ENCODE peak calls at places on chromosomes 3 and 15, in ten cellular contexts. One of them, this sample, is unnamed.

GRCh38 chr15:78056714-78057269 is 20.7 kb downstream of the TBC1D2B start:
- DNase-seq in tibial nerve: no peak
- DNase-seq in AG04450: no peak
- DNase-seq in spleen: no peak
- DNase-seq in CD4-positive, alpha-beta T cell: peak; percentile 27
- DNase-seq in hepatocyte: no peak
- DNase-seq in heart left ventricle: peak; percentile 40
- DNase-seq in CD8-positive, alpha-beta memory T cell: no peak
- DNase-seq in cardiac muscle cell: no peak
- DNase-seq in H9: no peak
- DNase-seq in this sample: no peak

GRCh38 chr3:78741066-78741645 is 1026.6 kb downstream of the ROBO1 start:
- DNase-seq in tibial nerve: no peak
- DNase-seq in AG04450: no peak
- DNase-seq in spleen: no peak
- DNase-seq in CD4-positive, alpha-beta T cell: no peak
- DNase-seq in hepatocyte: no peak
- DNase-seq in heart left ventricle: no peak
- DNase-seq in CD8-positive, alpha-beta memory T cell: no peak
- DNase-seq in cardiac muscle cell: no peak
- DNase-seq in H9: no peak
- DNase-seq in this sample: no peak

GRCh38 chr3:127667119-127667681 is 5.6 kb upstream of the ABTB1 start:
- DNase-seq in tibial nerve: no peak
- DNase-seq in AG04450: no peak
- DNase-seq in spleen: no peak
- DNase-seq in CD4-positive, alpha-beta T cell: no peak
- DNase-seq in hepatocyte: no peak
- DNase-seq in heart left ventricle: no peak
- DNase-seq in CD8-positive, alpha-beta memory T cell: no peak
- DNase-seq in cardiac muscle cell: no peak
- DNase-seq in H9: no peak
- DNase-seq in this sample: no peak

GRCh38 chr3:43369404-43370345 is 83.3 kb downstream of the SNRK start:
- DNase-seq in tibial nerve: no peak
- DNase-seq in AG04450: no peak
- DNase-seq in spleen: peak; percentile 85
- DNase-seq in CD4-positive, alpha-beta T cell: no peak
- DNase-seq in hepatocyte: no peak
- DNase-seq in heart left ventricle: no peak
- DNase-seq in CD8-positive, alpha-beta memory T cell: no peak
- DNase-seq in cardiac muscle cell: no peak
- DNase-seq in H9: no peak
- DNase-seq in this sample: no peak

GRCh38 chr3:112116777-112117186 is 16.3 kb downstream of the GCSAM start:
- DNase-seq in tibial nerve: no peak
- DNase-seq in AG04450: no peak
- DNase-seq in spleen: no peak
- DNase-seq in CD4-positive, alpha-beta T cell: no peak
- DNase-seq in hepatocyte: no peak
- DNase-seq in heart left ventricle: peak; percentile 43
- DNase-seq in CD8-positive, alpha-beta memory T cell: no peak
- DNase-seq in cardiac muscle cell: no peak
- DNase-seq in H9: no peak
- DNase-seq in this sample: no peak

GRCh38 chr3:125670352-125670751 is 75.1 kb upstream of the OSBPL11 start:
- DNase-seq in tibial nerve: no peak
- DNase-seq in AG04450: no peak
- DNase-seq in spleen: no peak
- DNase-seq in CD4-positive, alpha-beta T cell: no peak
- DNase-seq in hepatocyte: no peak
- DNase-seq in heart left ventricle: no peak
- DNase-seq in CD8-positive, alpha-beta memory T cell: no peak
- DNase-seq in cardiac muscle cell: no peak
- DNase-seq in H9: no peak
- DNase-seq in this sample: no peak

GRCh38 chr3:113844622-113845222 is 6.1 kb downstream of the GRAMD1C start:
- DNase-seq in tibial nerve: no peak
- DNase-seq in AG04450: no peak
- DNase-seq in spleen: no peak
- DNase-seq in CD4-positive, alpha-beta T cell: no peak
- DNase-seq in hepatocyte: peak; percentile 43
- DNase-seq in heart left ventricle: no peak
- DNase-seq in CD8-positive, alpha-beta memory T cell: no peak
- DNase-seq in cardiac muscle cell: peak; percentile 37
- DNase-seq in H9: no peak
- DNase-seq in this sample: no peak

GRCh38 chr15:49301562-49301961 is 121.5 kb upstream of the FGF7 start:
- DNase-seq in tibial nerve: no peak
- DNase-seq in AG04450: no peak
- DNase-seq in spleen: no peak
- DNase-seq in CD4-positive, alpha-beta T cell: no peak
- DNase-seq in hepatocyte: no peak
- DNase-seq in heart left ventricle: no peak
- DNase-seq in CD8-positive, alpha-beta memory T cell: no peak
- DNase-seq in cardiac muscle cell: no peak
- DNase-seq in H9: no peak
- DNase-seq in this sample: no peak

GRCh38 chr3:60775956-60776355 is 475.3 kb downstream of the FHIT start:
- DNase-seq in tibial nerve: no peak
- DNase-seq in AG04450: no peak
- DNase-seq in spleen: no peak
- DNase-seq in CD4-positive, alpha-beta T cell: no peak
- DNase-seq in hepatocyte: no peak
- DNase-seq in heart left ventricle: no peak
- DNase-seq in CD8-positive, alpha-beta memory T cell: no peak
- DNase-seq in cardiac muscle cell: no peak
- DNase-seq in H9: no peak
- DNase-seq in this sample: no peak

GRCh38 chr3:60774617-60775016 is 476.6 kb downstream of the FHIT start:
- DNase-seq in tibial nerve: no peak
- DNase-seq in AG04450: no peak
- DNase-seq in spleen: no peak
- DNase-seq in CD4-positive, alpha-beta T cell: no peak
- DNase-seq in hepatocyte: no peak
- DNase-seq in heart left ventricle: no peak
- DNase-seq in CD8-positive, alpha-beta memory T cell: no peak
- DNase-seq in cardiac muscle cell: no peak
- DNase-seq in H9: no peak
- DNase-seq in this sample: no peak

GRCh38 chr3:60779637-60780036 is 471.6 kb downstream of the FHIT start:
- DNase-seq in tibial nerve: no peak
- DNase-seq in AG04450: no peak
- DNase-seq in spleen: no peak
- DNase-seq in CD4-positive, alpha-beta T cell: no peak
- DNase-seq in hepatocyte: no peak
- DNase-seq in heart left ventricle: no peak
- DNase-seq in CD8-positive, alpha-beta memory T cell: no peak
- DNase-seq in cardiac muscle cell: no peak
- DNase-seq in H9: no peak
- DNase-seq in this sample: no peak
- H3K9me3 ChIP-seq in tibial nerve: no peaks in the 10 kb centered on the region
- H3K9me3 ChIP-seq in AG04450: peaks cover 7% of the 10 kb centered on the region
- H3K9me3 ChIP-seq in spleen: peaks cover 27% of the 10 kb centered on the region
- H3K9me3 ChIP-seq in CD4-positive, alpha-beta T cell: peaks cover 16% of the 10 kb centered on the region
- H3K9me3 ChIP-seq in hepatocyte: no peaks in the 10 kb centered on the region
- H3K9me3 ChIP-seq in heart left ventricle: no peaks in the 10 kb centered on the region
- H3K9me3 ChIP-seq in CD8-positive, alpha-beta memory T cell: no peaks in the 10 kb centered on the region
- H3K9me3 ChIP-seq in cardiac muscle cell: no peaks in the 10 kb centered on the region
- H3K9me3 ChIP-seq in H9: peaks cover 47% of the 10 kb centered on the region
- H3K9me3 ChIP-seq in this sample: no peaks in the 10 kb centered on the region

DNA sequence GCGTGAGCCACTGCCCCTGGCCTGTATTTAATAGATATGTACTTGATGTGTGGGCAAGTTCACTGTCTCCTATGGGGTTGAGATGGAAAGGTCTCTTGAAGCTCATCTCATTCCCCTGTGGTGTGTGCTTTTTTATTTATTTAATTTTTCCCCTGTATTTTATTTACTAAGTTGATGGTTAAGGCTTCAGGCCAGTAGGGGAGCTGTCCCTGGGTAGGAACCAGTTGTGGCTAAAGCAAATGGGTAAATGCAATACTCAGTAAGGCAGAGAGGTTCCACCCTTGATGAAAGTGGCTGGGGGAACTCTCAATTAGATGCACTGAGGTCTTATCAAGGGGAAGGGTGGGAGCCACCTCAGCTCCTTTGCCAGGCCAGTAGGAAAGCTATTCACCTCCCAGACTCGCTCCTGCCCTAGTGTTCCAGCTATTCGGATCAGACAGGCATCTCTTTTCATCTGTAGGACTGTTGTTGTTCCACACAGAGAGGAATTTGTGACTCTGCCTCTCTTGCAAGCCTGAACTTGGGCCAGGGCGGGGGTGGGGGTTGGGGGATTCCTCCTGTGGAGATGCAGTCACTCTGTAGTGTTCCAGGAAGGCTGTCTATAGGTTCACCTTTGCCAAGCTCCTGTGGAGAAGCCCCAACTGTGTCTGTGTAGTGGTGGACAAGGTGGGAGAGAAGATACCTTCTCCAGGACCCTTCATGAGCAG is 26.1 kb downstream of the PCCB start:
- DNase-seq in tibial nerve: no peak
- DNase-seq in AG04450: no peak
- DNase-seq in spleen: no peak
- DNase-seq in CD4-positive, alpha-beta T cell: no peak
- DNase-seq in hepatocyte: no peak
- DNase-seq in heart left ventricle: no peak
- DNase-seq in CD8-positive, alpha-beta memory T cell: no peak
- DNase-seq in cardiac muscle cell: no peak
- DNase-seq in H9: no peak
- DNase-seq in this sample: no peak
- H3K9me3 ChIP-seq in tibial nerve: peaks cover 17% of the 10 kb centered on the region
- H3K9me3 ChIP-seq in AG04450: peaks cover 11% of the 10 kb centered on the region
- H3K9me3 ChIP-seq in spleen: peaks cover 32% of the 10 kb centered on the region
- H3K9me3 ChIP-seq in CD4-positive, alpha-beta T cell: peaks cover 11% of the 10 kb centered on the region
- H3K9me3 ChIP-seq in hepatocyte: peaks cover 7% of the 10 kb centered on the region
- H3K9me3 ChIP-seq in heart left ventricle: no peaks in the 10 kb centered on the region
- H3K9me3 ChIP-seq in CD8-positive, alpha-beta memory T cell: peaks cover 11% of the 10 kb centered on the region
- H3K9me3 ChIP-seq in cardiac muscle cell: no peaks in the 10 kb centered on the region
- H3K9me3 ChIP-seq in H9: peaks cover 7% of the 10 kb centered on the region
- H3K9me3 ChIP-seq in this sample: no peaks in the 10 kb centered on the region

GRCh38 chr15:63724760-63725159 is 109.0 kb downstream of the HERC1 start:
- DNase-seq in tibial nerve: no peak
- DNase-seq in AG04450: no peak
- DNase-seq in spleen: no peak
- DNase-seq in CD4-positive, alpha-beta T cell: no peak
- DNase-seq in hepatocyte: no peak
- DNase-seq in heart left ventricle: no peak
- DNase-seq in CD8-positive, alpha-beta memory T cell: no peak
- DNase-seq in cardiac muscle cell: no peak
- DNase-seq in H9: no peak
- DNase-seq in this sample: no peak
- H3K9me3 ChIP-seq in tibial nerve: no peaks in the 10 kb centered on the region
- H3K9me3 ChIP-seq in AG04450: no peaks in the 10 kb centered on the region
- H3K9me3 ChIP-seq in spleen: no peaks in the 10 kb centered on the region
- H3K9me3 ChIP-seq in CD4-positive, alpha-beta T cell: no peaks in the 10 kb centered on the region
- H3K9me3 ChIP-seq in hepatocyte: no peaks in the 10 kb centered on the region
- H3K9me3 ChIP-seq in heart left ventricle: no peaks in the 10 kb centered on the region
- H3K9me3 ChIP-seq in CD8-positive, alpha-beta memory T cell: no peaks in the 10 kb centered on the region
- H3K9me3 ChIP-seq in cardiac muscle cell: no peaks in the 10 kb centered on the region
- H3K9me3 ChIP-seq in H9: no peaks in the 10 kb centered on the region
- H3K9me3 ChIP-seq in this sample: no peaks in the 10 kb centered on the region

DNA sequence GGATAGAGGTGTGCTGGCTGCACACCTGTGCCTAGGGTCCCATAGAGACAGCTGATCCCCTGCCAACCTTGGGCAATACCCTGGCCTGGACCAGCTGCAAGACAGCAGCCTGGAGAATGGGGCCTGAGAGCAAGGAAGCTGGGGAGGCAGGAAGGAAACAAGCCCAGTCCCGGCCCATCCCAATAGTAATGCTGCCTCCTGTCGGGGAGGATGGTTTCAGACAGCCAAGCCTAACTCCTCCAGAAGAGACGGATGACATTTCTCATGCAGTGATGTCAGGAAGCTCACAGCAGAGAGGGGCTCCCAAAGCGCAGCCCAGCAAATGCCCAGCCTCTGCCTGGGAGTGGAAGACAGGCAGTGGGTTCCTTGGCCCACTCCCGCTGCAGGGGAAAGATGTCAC is 408.8 kb downstream of the OCA2 start:
- DNase-seq in tibial nerve: no peak
- DNase-seq in AG04450: no peak
- DNase-seq in spleen: no peak
- DNase-seq in CD4-positive, alpha-beta T cell: no peak
- DNase-seq in hepatocyte: no peak
- DNase-seq in heart left ventricle: no peak
- DNase-seq in CD8-positive, alpha-beta memory T cell: no peak
- DNase-seq in cardiac muscle cell: no peak
- DNase-seq in H9: peak; percentile 52
- DNase-seq in this sample: no peak
- H3K9me3 ChIP-seq in tibial nerve: no peaks in the 10 kb centered on the region
- H3K9me3 ChIP-seq in AG04450: peaks cover 14% of the 10 kb centered on the region
- H3K9me3 ChIP-seq in spleen: no peaks in the 10 kb centered on the region
- H3K9me3 ChIP-seq in CD4-positive, alpha-beta T cell: no peaks in the 10 kb centered on the region
- H3K9me3 ChIP-seq in hepatocyte: no peaks in the 10 kb centered on the region
- H3K9me3 ChIP-seq in heart left ventricle: no peaks in the 10 kb centered on the region
- H3K9me3 ChIP-seq in CD8-positive, alpha-beta memory T cell: no peaks in the 10 kb centered on the region
- H3K9me3 ChIP-seq in cardiac muscle cell: no peaks in the 10 kb centered on the region
- H3K9me3 ChIP-seq in H9: no peaks in the 10 kb centered on the region
- H3K9me3 ChIP-seq in this sample: no peaks in the 10 kb centered on the region

GRCh38 chr15:75097939-75098338 is 74.5 kb downstream of the PPCDC start:
- DNase-seq in tibial nerve: no peak
- DNase-seq in AG04450: no peak
- DNase-seq in spleen: no peak
- DNase-seq in CD4-positive, alpha-beta T cell: no peak
- DNase-seq in hepatocyte: no peak
- DNase-seq in heart left ventricle: no peak
- DNase-seq in CD8-positive, alpha-beta memory T cell: no peak
- DNase-seq in cardiac muscle cell: no peak
- DNase-seq in H9: no peak
- DNase-seq in this sample: no peak
- H3K9me3 ChIP-seq in tibial nerve: no peaks in the 10 kb centered on the region
- H3K9me3 ChIP-seq in AG04450: no peaks in the 10 kb centered on the region
- H3K9me3 ChIP-seq in spleen: no peaks in the 10 kb centered on the region
- H3K9me3 ChIP-seq in CD4-positive, alpha-beta T cell: no peaks in the 10 kb centered on the region
- H3K9me3 ChIP-seq in hepatocyte: no peaks in the 10 kb centered on the region
- H3K9me3 ChIP-seq in heart left ventricle: no peaks in the 10 kb centered on the region
- H3K9me3 ChIP-seq in CD8-positive, alpha-beta memory T cell: no peaks in the 10 kb centered on the region
- H3K9me3 ChIP-seq in cardiac muscle cell: no peaks in the 10 kb centered on the region
- H3K9me3 ChIP-seq in H9: no peaks in the 10 kb centered on the region
- H3K9me3 ChIP-seq in this sample: no peaks in the 10 kb centered on the region

GRCh38 chr3:98398513-98398912 is 8.0 kb downstream of the OR5K3 start:
- DNase-seq in tibial nerve: no peak
- DNase-seq in AG04450: no peak
- DNase-seq in spleen: no peak
- DNase-seq in CD4-positive, alpha-beta T cell: no peak
- DNase-seq in hepatocyte: no peak
- DNase-seq in heart left ventricle: no peak
- DNase-seq in CD8-positive, alpha-beta memory T cell: no peak
- DNase-seq in cardiac muscle cell: no peak
- DNase-seq in H9: no peak
- DNase-seq in this sample: no peak
- H3K9me3 ChIP-seq in tibial nerve: no peaks in the 10 kb centered on the region
- H3K9me3 ChIP-seq in AG04450: no peaks in the 10 kb centered on the region
- H3K9me3 ChIP-seq in spleen: peaks cover 37% of the 10 kb centered on the region
- H3K9me3 ChIP-seq in CD4-positive, alpha-beta T cell: peaks cover 17% of the 10 kb centered on the region
- H3K9me3 ChIP-seq in hepatocyte: no peaks in the 10 kb centered on the region
- H3K9me3 ChIP-seq in heart left ventricle: no peaks in the 10 kb centered on the region
- H3K9me3 ChIP-seq in CD8-positive, alpha-beta memory T cell: no peaks in the 10 kb centered on the region
- H3K9me3 ChIP-seq in cardiac muscle cell: no peaks in the 10 kb centered on the region
- H3K9me3 ChIP-seq in H9: no peaks in the 10 kb centered on the region
- H3K9me3 ChIP-seq in this sample: peaks cover 8% of the 10 kb centered on the region

This sample was measured in T-helper 17 cell.